ENCODE peak calls at places on chromosomes 7 and 10, in seven cellular contexts. C is cardiac fibroblast, U is bronchial epithelial cell, F is body of pancreas, V is A549, H is hepatocyte, S is psoas muscle. B is an unnamed sample.

GRCh38 chr10:10418397-10418796 is 599.3 kb upstream of the CELF2 start:
- DNase-seq in C (no peak), U (no peak), F (no peak), V (no peak), H (no peak), S (no peak), B (no peak)

GRCh38 chr7:7996568-7996967 is 28.0 kb downstream of the GLCCI1 start:
- DNase-seq in C (no peak), U (peak; percentile 63), F (no peak), V (no peak), H (no peak), S (no peak), B (no peak)

GRCh38 chr7:55133630-55134392 is 115.0 kb downstream of the EGFR start:
- DNase-seq in C (peak; percentile 97), U (peak; percentile 93), F (peak; percentile 52), V (peak; percentile 86), H (peak; percentile 87), S (peak; percentile 67), B (peak; percentile 98)

GRCh38 chr7:48144291-48144768 is 26.9 kb upstream of the ABCA13 start:
- DNase-seq in C (no peak), U (no peak), F (peak; percentile 66), V (peak; percentile 68), H (peak; percentile 74), S (no peak), B (peak; percentile 67)

GRCh38 chr10:586151-586550 is 103.3 kb downstream of the DIP2C start:
- DNase-seq in C (no peak), U (no peak), F (no peak), V (no peak), H (no peak), S (no peak), B (no peak)

GRCh38 chr7:75650671-75651070 is 88.1 kb downstream of the HIP1 start:
- DNase-seq in C (peak; percentile 33), U (no peak), F (peak; percentile 39), V (no peak), H (no peak), S (peak; percentile 34), B (no peak)

GRCh38 chr10:71391701-71392100 is 5.0 kb upstream of the CDH23 start:
- DNase-seq in C (no peak), U (no peak), F (no peak), V (no peak), H (no peak), S (no peak), B (no peak)

GRCh38 chr10:131034451-131034850 is 277.1 kb downstream of the TCERG1L start:
- DNase-seq in C (no peak), U (no peak), F (no peak), V (no peak), H (no peak), S (no peak), B (no peak)

GRCh38 chr10:14889318-14889717 is 10.7 kb downstream of the SUV39H2 start:
- DNase-seq in C (peak; percentile 22), U (peak; percentile 19), F (no peak), V (peak; percentile 32), H (no peak), S (no peak), B (peak; percentile 21)

GRCh38 chr10:124460144-124460543 is 1.5 kb upstream of the LHPP start:
- DNase-seq in C (no peak), U (no peak), F (no peak), V (no peak), H (no peak), S (no peak), B (no peak)

GRCh38 chr7:22143496-22143895 is 197.8 kb upstream of the CDCA7L start:
- DNase-seq in C (no peak), U (no peak), F (no peak), V (no peak), H (no peak), S (no peak), B (no peak)

DNA sequence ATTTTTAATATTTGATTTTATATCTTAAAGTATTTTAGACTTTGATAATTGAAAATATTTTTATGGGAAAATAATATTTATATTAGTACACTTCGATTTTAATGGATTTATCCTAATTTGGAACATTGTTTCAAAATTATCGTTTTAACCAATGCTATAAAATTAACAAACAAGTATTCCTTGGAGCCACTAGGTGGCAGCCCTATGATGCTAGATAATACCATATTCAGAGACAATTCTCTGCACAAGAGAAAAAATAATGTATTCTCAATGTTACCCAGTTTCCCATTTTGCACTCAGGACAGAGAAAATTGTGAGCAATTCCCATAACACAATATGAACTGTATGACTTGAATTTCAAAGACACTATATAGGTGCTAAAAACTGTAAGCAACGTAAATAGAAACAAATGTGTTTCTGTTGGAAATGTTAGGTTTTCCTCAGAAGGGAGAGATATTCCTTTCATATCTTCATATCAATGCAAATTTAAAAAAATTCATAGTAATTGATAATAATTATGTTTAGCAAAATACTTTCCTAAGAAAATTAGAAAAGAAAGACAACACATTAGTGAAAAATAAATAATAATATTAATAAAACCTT is 237.8 kb downstream of the SEMA3E start:
- DNase-seq in C (peak; percentile 77), U (peak; percentile 53), F (peak; percentile 46), V (peak; percentile 63), H (peak; percentile 72), S (no peak), B (peak; percentile 49)
- TF ChIP-seq CTCF in C (peak; percentile 58), U (peak; percentile 35), F (peak; percentile 57), V (peak; percentile 95), H (peak; percentile 84), S (peak; percentile 49), B (peak; percentile 73)

GRCh38 chr10:29628912-29629526 is 5.8 kb downstream of the SVIL start:
- DNase-seq in C (no peak), U (no peak), F (no peak), V (no peak), H (no peak), S (no peak), B (no peak)

GRCh38 chr10:29631049-29631339 is 3.8 kb downstream of the SVIL start:
- DNase-seq in C (no peak), U (no peak), F (no peak), V (no peak), H (no peak), S (no peak), B (no peak)

GRCh38 chr10:29623797-29624196 is 11.0 kb downstream of the SVIL start:
- DNase-seq in C (no peak), U (peak; percentile 90), F (no peak), V (no peak), H (no peak), S (no peak), B (no peak)

GRCh38 chr10:29630205-29631048 is 4.3 kb downstream of the SVIL start:
- DNase-seq in C (no peak), U (peak; percentile 94), F (no peak), V (no peak), H (no peak), S (no peak), B (no peak)

DNA sequence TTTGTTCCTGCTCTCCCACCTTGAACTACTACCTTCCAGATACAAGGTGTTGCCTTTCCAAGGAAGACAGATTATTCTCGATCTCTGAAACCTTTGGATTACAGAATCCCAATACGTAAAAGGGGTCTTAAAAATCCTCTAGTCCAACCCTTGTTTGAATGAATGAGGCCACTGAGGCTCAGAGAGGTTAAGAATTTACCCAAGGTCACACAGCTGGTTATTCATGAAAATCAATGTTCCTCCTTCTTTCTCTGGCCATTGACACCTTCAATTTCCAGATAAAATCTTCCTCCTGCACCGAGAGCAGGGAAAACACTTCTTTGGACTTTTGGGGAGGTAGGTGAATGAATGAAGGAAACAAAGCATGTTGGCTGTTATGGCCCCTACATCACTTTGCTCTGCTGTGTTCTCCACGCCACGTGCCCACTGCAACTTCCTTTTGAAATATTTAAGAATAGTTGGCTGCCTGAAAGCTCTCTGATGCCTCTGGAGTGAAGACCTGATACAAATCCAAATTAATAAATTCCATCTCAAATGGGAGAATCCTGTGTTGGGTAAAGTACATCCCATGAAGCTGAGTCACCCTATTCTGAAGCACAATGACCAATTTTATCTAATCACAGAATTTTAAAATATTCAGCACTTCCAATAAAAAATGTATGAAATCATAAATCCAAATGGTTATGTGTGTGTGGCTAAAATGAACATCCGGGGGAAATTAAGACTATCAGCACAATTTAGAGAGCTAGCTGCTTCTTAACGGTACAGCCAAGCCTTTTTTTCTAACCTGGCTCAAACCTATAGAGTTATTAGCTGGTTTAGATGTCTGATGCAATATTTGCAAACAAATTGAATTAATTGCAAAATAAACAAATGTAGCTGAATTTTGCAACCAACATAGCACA is 7.3 kb downstream of the SVIL start:
- DNase-seq in C (peak; percentile 88), U (peak; percentile 41), F (no peak), V (no peak), H (no peak), S (no peak), B (peak; percentile 74)
- H3K4me3 ChIP-seq in C (no peak overlapping the region), U (no peak overlapping the region), F (no peak overlapping the region), V (no peak overlapping the region), H (no peak overlapping the region), S (peak overlapping the region; percentile 77), B (no peak overlapping the region)

DNA sequence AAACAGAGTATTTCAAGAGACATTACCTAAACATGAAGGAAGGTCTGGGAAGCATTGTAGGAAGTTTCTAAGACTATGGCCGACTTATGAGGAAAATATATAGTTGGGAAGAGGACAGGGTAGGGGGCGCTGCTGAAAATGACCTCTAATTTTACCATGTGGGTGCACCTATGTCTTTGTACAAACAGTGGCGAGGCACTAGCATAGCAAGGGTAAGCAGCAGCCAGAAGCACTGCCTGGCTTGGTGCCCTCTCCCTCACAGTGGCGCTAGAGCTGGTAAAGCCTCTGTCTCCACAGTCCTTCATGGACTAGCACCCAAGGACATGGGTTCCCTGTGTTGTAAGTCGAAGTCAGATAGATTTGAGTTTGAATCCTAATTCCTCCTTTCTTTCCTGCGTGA is 461.2 kb downstream of the INHBA start:
- DNase-seq in C (no peak), U (no peak), F (no peak), V (no peak), H (no peak), S (no peak), B (no peak)
- TF ChIP-seq CTCF in C (no peak), U (no peak), F (no peak), V (no peak), H (no peak), S (no peak), B (no peak)

GRCh38 chr7:31875424-31875823 is 188.4 kb downstream of the PPP1R17 start:
- DNase-seq in C (peak; percentile 19), U (peak; percentile 25), F (no peak), V (peak; percentile 32), H (no peak), S (no peak), B (no peak)

GRCh38 chr7:31873816-31874597 is 187.0 kb downstream of the PPP1R17 start:
- DNase-seq in C (no peak), U (no peak), F (no peak), V (no peak), H (no peak), S (no peak), B (no peak)

GRCh38 chr7:31878875-31879274 is 191.3 kb downstream of the PDE1C start:
- DNase-seq in C (no peak), U (no peak), F (no peak), V (no peak), H (no peak), S (no peak), B (no peak)

GRCh38 chr7:31874631-31875374 is 187.8 kb downstream of the PPP1R17 start:
- DNase-seq in C (no peak), U (no peak), F (no peak), V (no peak), H (no peak), S (no peak), B (no peak)
- H3K4me3 ChIP-seq in C (no peak overlapping the region), U (no peak overlapping the region), F (no peak overlapping the region), V (no peak overlapping the region), H (no peak overlapping the region), S (no peak overlapping the region), B (no peak overlapping the region)

B was measured in fibroblast of villous mesenchyme.